ENCODE peak calls at places on chromosome 3, in seven cellular contexts. G is GM23248, T is K562, E is PC-9, A is SK-N-SH, N is Karpas-422, V is OCI-LY7. B is an unnamed sample. For H3K4me1 and H3K79me2, the result is how much of the 10 kb centered on the place peaks cover.

GRCh38 chr3:179973931-179974361 is 62.8 kb downstream of the PEX5L start:
- DNase-seq in N (no peak), T (no peak), E (no peak), G (no peak), A (no peak), V (no peak), B (no peak)

GRCh38 chr3:51942603-51943450 is 664 bp downstream of the PARP3 start:
- DNase-seq in E (peak), G (peak), N (peak), A (peak), V (peak), T (peak), B (peak)

GRCh38 chr3:16536996-16537395 is 23.5 kb upstream of the RFTN1 start:
- DNase-seq in V (no peak), G (no peak), N (no peak), A (no peak), T (no peak), E (no peak), B (no peak)

GRCh38 chr3:4826237-4827100 is 152.8 kb upstream of the BHLHE40 start:
- DNase-seq in G (peak), T (no peak), E (no peak), V (no peak), A (no peak), N (no peak), B (peak)

GRCh38 chr3:189710620-189711388 is 79.6 kb downstream of the TP63 start:
- DNase-seq in E (peak), T (no peak), A (no peak), G (peak), V (no peak), N (no peak), B (peak)

GRCh38 chr3:30437172-30437571 is 169.2 kb upstream of the TGFBR2 start:
- DNase-seq in G (peak), V (no peak), T (no peak), E (no peak), N (no peak), A (no peak), B (no peak)

GRCh38 chr3:102810937-102811336 is 376.1 kb downstream of the ZPLD1 start:
- DNase-seq in T (no peak), N (peak), E (no peak), V (no peak), A (no peak), G (no peak), B (no peak)

GRCh38 chr3:64815691-64816225 is 128.0 kb upstream of the ADAMTS9 start:
- DNase-seq in N (no peak), E (no peak), A (peak), V (no peak), T (no peak), G (no peak), B (no peak)

GRCh38 chr3:114756506-114757279 is 390.4 kb downstream of the ZBTB20 start:
- DNase-seq in T (no peak), V (no peak), A (no peak), N (no peak), G (peak), E (no peak), B (no peak)

GRCh38 chr3:69368129-69368741 is 17.7 kb downstream of the FRMD4B start:
- DNase-seq in T (no peak), V (peak), N (no peak), A (no peak), E (no peak), G (no peak), B (no peak)

GRCh38 chr3:10940106-10940505 is 52.4 kb upstream of the SLC6A1 start:
- DNase-seq in A (no peak), N (no peak), T (no peak), E (no peak), V (no peak), G (no peak), B (no peak)

GRCh38 chr3:8637348-8637747 is 7.2 kb downstream of the SSUH2 start:
- DNase-seq in N (no peak), T (no peak), V (no peak), G (no peak), E (no peak), A (no peak), B (no peak)

GRCh38 chr3:180277036-180277435 is 240.3 kb upstream of the PEX5L start:
- DNase-seq in V (no peak), T (no peak), E (peak), G (peak), N (no peak), A (no peak), B (no peak)

GRCh38 chr3:52671676-52672075 is 14.0 kb downstream of the PBRM1 start:
- DNase-seq in A (no peak), E (no peak), G (peak), V (no peak), T (no peak), N (no peak), B (no peak)

GRCh38 chr3:11465744-11466611 is 177.7 kb downstream of the VGLL4 start:
- DNase-seq in N (no peak), V (no peak), E (no peak), A (peak), T (no peak), G (peak), B (peak)

GRCh38 chr3:147218976-147219375 is 187.4 kb downstream of the ZIC4 start:
- DNase-seq in T (no peak), E (no peak), G (no peak), A (no peak), V (no peak), N (no peak), B (no peak)

GRCh38 chr3:37072892-37073291 is 79.6 kb downstream of the MLH1 start:
- DNase-seq in E (no peak), N (no peak), V (no peak), G (peak), T (no peak), A (no peak), B (peak)

GRCh38 chr3:102068327-102068726 is 219.0 kb downstream of the NFKBIZ start:
- DNase-seq in T (no peak), V (no peak), N (no peak), A (no peak), E (no peak), G (peak), B (no peak)

GRCh38 chr3:36911990-36912804 is 32.7 kb downstream of the TRANK1 start:
- DNase-seq in V (peak), T (no peak), E (peak), A (no peak), N (peak), G (peak), B (peak)

GRCh38 chr3:99532246-99532645 is 106.1 kb upstream of the COL8A1 start:
- DNase-seq in V (peak), T (peak), A (peak), N (peak), G (peak), E (no peak), B (peak)

GRCh38 chr3:195763248-195763830 is 42.6 kb downstream of the MUC20 start:
- DNase-seq in N (peak), V (no peak), G (no peak), E (no peak), T (no peak), A (peak), B (peak)

GRCh38 chr3:39911465-39912309 is 102.3 kb downstream of the MYRIP start:
- DNase-seq in T (no peak), A (no peak), N (no peak), G (peak), V (no peak), E (no peak), B (no peak)

GRCh38 chr3:84738101-84738500 is 220.7 kb upstream of the CADM2 start:
- DNase-seq in N (peak), T (no peak), E (no peak), V (no peak), A (no peak), G (no peak), B (no peak)

GRCh38 chr3:15647629-15648167 is 46.2 kb downstream of the BTD start:
- DNase-seq in A (no peak), V (peak), E (peak), T (no peak), N (peak), G (peak), B (peak)

GRCh38 chr3:194561306-194561974 is 71.8 kb downstream of the TMEM44 start:
- DNase-seq in N (no peak), G (peak), E (peak), T (peak), A (no peak), V (no peak), B (peak)

GRCh38 chr3:53166781-53167291 is 5.8 kb downstream of the PRKCD start:
- DNase-seq in T (no peak), G (peak), A (no peak), E (no peak), N (peak), V (no peak), B (peak)

GRCh38 chr3:151087648-151088047 is 2.2 kb downstream of the MED12L start:
- DNase-seq in A (no peak), T (no peak), N (no peak), V (peak), G (no peak), E (no peak), B (no peak)

GRCh38 chr3:24684506-24685023 is 189.9 kb upstream of the THRB start:
- DNase-seq in E (no peak), N (no peak), V (no peak), T (no peak), A (no peak), G (no peak), B (no peak)

GRCh38 chr3:10983219-10983916 is 9.2 kb upstream of the SLC6A1 start:
- DNase-seq in E (no peak), G (peak), A (peak), V (peak), N (peak), T (peak), B (peak)

GRCh38 chr3:193884011-193884410 is 251.9 kb upstream of the HES1 start:
- DNase-seq in T (no peak), G (no peak), N (no peak), V (no peak), E (peak), A (no peak), B (no peak)

GRCh38 chr3:24220859-24221657 is 273.6 kb downstream of the THRB start:
- DNase-seq in A (no peak), T (no peak), V (no peak), E (peak), G (peak), N (no peak), B (peak)

GRCh38 chr3:159928071-159928491 is 60.6 kb upstream of the IL12A start:
- DNase-seq in N (no peak), G (peak), T (no peak), A (peak), E (peak), V (no peak), B (no peak)

GRCh38 chr3:194748229-194748628 is 62.5 kb downstream of the FAM43A start:
- DNase-seq in E (no peak), A (no peak), N (no peak), T (no peak), G (no peak), V (no peak), B (no peak)

GRCh38 chr3:143294183-143294582 is 174.6 kb downstream of the CHST2 start:
- DNase-seq in T (no peak), E (no peak), N (peak), A (no peak), G (no peak), V (no peak), B (no peak)

GRCh38 chr3:134348524-134348923 is 25.7 kb downstream of the AMOTL2 start:
- DNase-seq in N (no peak), E (peak), A (no peak), G (peak), T (no peak), V (no peak), B (peak)

DNA sequence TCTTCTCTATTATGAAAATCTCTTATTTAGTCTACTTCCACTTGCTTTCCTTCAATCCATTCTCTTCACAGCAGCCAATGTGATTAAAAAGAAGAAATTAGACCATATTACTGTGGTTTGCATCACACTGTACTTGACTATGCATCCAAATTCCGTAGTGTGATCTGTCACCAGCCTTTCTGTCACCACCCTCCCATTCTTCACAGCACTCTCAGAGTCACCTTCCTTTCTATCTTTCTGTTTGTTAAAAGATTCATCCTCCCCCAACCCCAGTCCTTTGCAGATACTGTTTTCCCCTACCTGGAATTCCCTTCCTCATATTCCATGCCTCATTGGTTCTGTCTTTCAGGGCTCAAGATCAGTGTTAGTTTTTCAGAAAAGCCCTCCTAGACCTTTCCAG is 55.0 kb upstream of the ABHD10 start:
- DNase-seq in E (peak), A (no peak), N (no peak), G (peak), T (no peak), V (no peak), B (no peak)
- H3K4me1 ChIP-seq in E (half or more), A (under half), N (under half), G (under half), T (under half), V (under half), B (under half)

GRCh38 chr3:172034786-172035685 is 4.3 kb upstream of the FNDC3B start:
- DNase-seq in G (peak), E (peak), T (peak), V (peak), N (peak), A (peak), B (no peak)
- H3K79me2 ChIP-seq in G (under half), E (under half), T (under half), V (under half), N (under half), A (under half), B (under half)

GRCh38 chr3:63199606-63200005 is 78.5 kb upstream of the SYNPR start:
- DNase-seq in A (no peak), T (no peak), N (no peak), G (no peak), V (no peak), E (no peak), B (no peak)
- H3K4me2 ChIP-seq in A (no peak), T (no peak), N (no peak), G (no peak), V (no peak), E (no peak), B (no peak)

GRCh38 chr3:174253221-174253620 is 605.9 kb upstream of the NAALADL2 start:
- DNase-seq in V (no peak), T (no peak), G (no peak), A (peak), E (no peak), N (no peak), B (peak)

GRCh38 chr3:174255454-174255853 is 603.7 kb upstream of the NAALADL2 start:
- DNase-seq in V (no peak), A (no peak), T (no peak), N (no peak), G (no peak), E (no peak), B (no peak)

GRCh38 chr3:174251696-174252095 is 607.4 kb upstream of the NAALADL2 start:
- DNase-seq in N (no peak), A (no peak), G (no peak), E (no peak), V (no peak), T (no peak), B (no peak)

DNA sequence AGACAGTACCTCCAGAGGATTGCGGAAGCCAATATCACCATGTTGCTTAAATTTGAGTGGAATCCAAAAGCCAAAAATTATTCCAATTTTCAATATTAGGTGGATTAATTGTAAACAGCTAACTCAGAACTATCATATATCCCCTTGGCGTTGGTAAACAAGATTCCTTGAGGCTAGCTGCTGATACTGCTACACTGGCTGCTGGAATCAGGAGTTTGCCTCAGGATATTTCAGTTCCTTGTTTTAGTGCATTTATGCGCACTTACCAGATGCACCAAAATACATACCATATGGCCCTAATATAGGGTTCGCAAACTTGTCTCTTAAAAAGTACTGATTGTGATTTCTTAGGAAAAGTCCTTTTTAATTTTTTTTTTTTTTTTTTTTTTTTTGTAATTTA is 605.2 kb upstream of the NAALADL2 start:
- DNase-seq in T (no peak), V (no peak), E (no peak), G (no peak), A (no peak), N (no peak), B (no peak)
- H3K4me1 ChIP-seq in T (under half), V (under half), E (under half), G (under half), A (under half), N (under half), B (under half)

GRCh38 chr3:130903412-130903908 is 9.6 kb downstream of the ATP2C1 start:
- DNase-seq in E (no peak), A (no peak), V (no peak), N (no peak), G (no peak), T (no peak), B (no peak)
- H3K79me2 ChIP-seq in E (half or more), A (half or more), V (half or more), N (half or more), G (half or more), T (half or more), B (half or more)

GRCh38 chr3:57577786-57578185 is 19.4 kb downstream of the ARF4 start:
- DNase-seq in T (no peak), A (no peak), V (no peak), G (no peak), N (no peak), E (no peak), B (no peak)

GRCh38 chr3:57587946-57588345 is 9.2 kb downstream of the ARF4 start:
- DNase-seq in E (no peak), N (no peak), G (no peak), V (no peak), T (no peak), A (no peak), B (no peak)

GRCh38 chr3:57583544-57583943 is 13.6 kb downstream of the ARF4 start:
- DNase-seq in A (no peak), G (no peak), T (no peak), N (no peak), V (no peak), E (peak), B (no peak)

GRCh38 chr3:57586778-57587177 is 10.4 kb downstream of the ARF4 start:
- DNase-seq in V (no peak), A (no peak), N (no peak), T (no peak), E (no peak), G (no peak), B (no peak)

DNA sequence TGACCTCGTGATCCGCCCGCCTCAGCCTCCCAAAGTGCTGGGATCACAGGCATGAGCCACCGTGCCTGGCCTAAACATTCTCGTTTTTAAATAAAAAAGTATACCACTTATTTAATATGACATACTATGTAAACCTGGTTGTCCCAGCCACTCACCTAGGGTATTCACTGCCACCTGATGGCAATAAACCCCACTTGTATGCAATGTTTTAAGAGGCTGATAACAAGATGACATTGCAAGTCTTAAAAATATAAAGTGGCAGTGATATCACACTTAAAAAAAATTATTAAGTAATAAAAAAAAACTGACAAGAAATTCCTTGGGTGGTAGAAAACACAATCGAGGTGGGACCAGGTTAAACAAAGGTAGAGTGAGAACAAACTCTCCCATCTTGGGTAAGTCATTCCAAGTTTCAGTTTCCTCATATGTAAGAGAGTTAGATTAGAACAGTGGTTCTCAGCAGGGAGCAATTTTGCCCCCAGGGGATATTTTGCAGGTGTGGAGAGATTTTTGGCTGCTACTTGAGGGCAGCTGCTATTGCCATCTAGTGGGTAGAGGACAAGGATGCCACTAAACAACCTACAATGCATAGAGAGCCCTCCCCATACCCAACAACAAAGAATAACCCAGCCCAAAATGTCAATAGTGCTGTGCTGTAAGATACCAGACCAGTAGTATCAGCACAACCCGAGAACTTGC is 14.5 kb downstream of the ARF4 start:
- DNase-seq in A (peak), G (no peak), E (peak), N (peak), T (no peak), V (peak), B (no peak)
- H3K4me2 ChIP-seq in A (no peak), G (no peak), E (peak), N (peak), T (no peak), V (no peak), B (no peak)